ENCODE peak calls at places on chromosomes 1 and 21, in ten cellular contexts. G is heart right ventricle; Y is SK-N-SH; I is OCI-LY7; W is right lobe of liver; A is CD8-positive, alpha-beta memory T cell; C is ovary; O is tibial artery; T is GM23248; N is mesendoderm. B is an unnamed sample. For H3K4me1, the result is how much of the 10 kb centered on the place peaks cover.

GRCh38 chr1:41500781-41501518 is 16.5 kb upstream of the EDN2 start:
- DNase-seq in G (no peak), Y (no peak), I (no peak), W (no peak), A (no peak), C (no peak), O (no peak), T (no peak), N (peak), B (no peak)

GRCh38 chr1:229479660-229480399 is 28.3 kb downstream of the NUP133 start:
- DNase-seq in G (no peak), Y (no peak), I (peak), W (no peak), A (no peak), C (no peak), O (no peak), T (no peak), N (peak), B (no peak)

GRCh38 chr1:204812842-204813241 is 57.8 kb upstream of the NFASC start:
- DNase-seq in G (no peak), Y (no peak), I (no peak), W (no peak), A (no peak), C (no peak), O (no peak), T (no peak), N (no peak), B (no peak)

GRCh38 chr1:65630855-65631254 is 161.8 kb upstream of the PDE4B start:
- DNase-seq in G (no peak), Y (no peak), I (no peak), W (no peak), A (no peak), C (no peak), O (no peak), T (no peak), N (no peak), B (no peak)

GRCh38 chr1:9281071-9281827 is 11.4 kb upstream of the SPSB1 start:
- DNase-seq in G (no peak), Y (no peak), I (no peak), W (peak), A (no peak), C (no peak), O (no peak), T (peak), N (no peak), B (no peak)

GRCh38 chr1:147243228-147243685 is 773 bp downstream of the CHD1L start:
- DNase-seq in G (no peak), Y (peak), I (peak), W (peak), A (no peak), C (no peak), O (no peak), T (peak), N (peak), B (no peak)

GRCh38 chr1:71630073-71630472 is 549.2 kb upstream of the ZRANB2 start:
- DNase-seq in G (no peak), Y (no peak), I (no peak), W (no peak), A (no peak), C (no peak), O (no peak), T (no peak), N (no peak), B (no peak)

GRCh38 chr21:24844672-24845071 is 762.6 kb downstream of the MRPL39 start:
- DNase-seq in G (peak), Y (peak), I (no peak), W (no peak), A (no peak), C (no peak), O (no peak), T (no peak), N (no peak), B (no peak)

GRCh38 chr1:221159608-221160007 is 280.4 kb downstream of the HLX start:
- DNase-seq in G (no peak), Y (no peak), I (no peak), W (no peak), A (no peak), C (no peak), O (no peak), T (no peak), N (no peak), B (no peak)

GRCh38 chr1:208511242-208511860 is 267.2 kb upstream of the PLXNA2 start:
- DNase-seq in G (no peak), Y (peak), I (no peak), W (no peak), A (no peak), C (no peak), O (no peak), T (no peak), N (no peak), B (no peak)

GRCh38 chr1:43329995-43330751 is 7.4 kb upstream of the MPL start:
- DNase-seq in G (peak), Y (no peak), I (no peak), W (no peak), A (no peak), C (peak), O (peak), T (peak), N (peak), B (no peak)

GRCh38 chr1:79587229-79587628 is 580.7 kb upstream of the ADGRL4 start:
- DNase-seq in G (no peak), Y (no peak), I (no peak), W (no peak), A (no peak), C (no peak), O (no peak), T (peak), N (peak), B (no peak)

GRCh38 chr1:92352856-92353255 is 54.0 kb downstream of the RPAP2 start:
- DNase-seq in G (no peak), Y (no peak), I (no peak), W (no peak), A (no peak), C (no peak), O (no peak), T (no peak), N (no peak), B (no peak)

GRCh38 chr1:178528963-178529355 is 16.1 kb downstream of the TEX35 start:
- DNase-seq in G (no peak), Y (no peak), I (no peak), W (no peak), A (no peak), C (no peak), O (peak), T (no peak), N (no peak), B (no peak)

GRCh38 chr1:192809286-192810252 is 730 bp downstream of the RGS2 start:
- DNase-seq in G (peak), Y (peak), I (peak), W (no peak), A (peak), C (peak), O (peak), T (peak), N (peak), B (peak)

GRCh38 chr1:231619257-231619634 is 7.3 kb upstream of the DISC1 start:
- DNase-seq in G (no peak), Y (no peak), I (no peak), W (no peak), A (no peak), C (no peak), O (no peak), T (no peak), N (no peak), B (no peak)

GRCh38 chr1:153349363-153350340 is 1.0 kb upstream of the PGLYRP4 start:
- DNase-seq in G (no peak), Y (no peak), I (no peak), W (no peak), A (no peak), C (no peak), O (no peak), T (no peak), N (no peak), B (no peak)

GRCh38 chr1:218304281-218305039 is 19.4 kb downstream of the RRP15 start:
- DNase-seq in G (peak), Y (peak), I (no peak), W (no peak), A (no peak), C (no peak), O (no peak), T (no peak), N (peak), B (peak)

GRCh38 chr1:246695136-246695535 is 29.1 kb upstream of the SCCPDH start:
- DNase-seq in G (no peak), Y (no peak), I (no peak), W (no peak), A (no peak), C (no peak), O (no peak), T (peak), N (no peak), B (no peak)

GRCh38 chr21:17576080-17576835 is 36.4 kb downstream of the BTG3 start:
- DNase-seq in G (no peak), Y (peak), I (no peak), W (no peak), A (no peak), C (no peak), O (no peak), T (no peak), N (no peak), B (no peak)

GRCh38 chr1:43850599-43851233 is 82.9 kb upstream of the ARTN start:
- DNase-seq in G (no peak), Y (no peak), I (no peak), W (no peak), A (no peak), C (no peak), O (no peak), T (no peak), N (no peak), B (no peak)

GRCh38 chr1:172397221-172397620 is 23.3 kb upstream of the C1orf105 start:
- DNase-seq in G (no peak), Y (no peak), I (no peak), W (no peak), A (no peak), C (no peak), O (no peak), T (peak), N (no peak), B (no peak)

GRCh38 chr1:173475564-173476196 is 1.5 kb upstream of the PRDX6 start:
- DNase-seq in G (no peak), Y (peak), I (peak), W (no peak), A (no peak), C (no peak), O (no peak), T (peak), N (no peak), B (peak)

GRCh38 chr1:156359973-156360372 is 9.0 kb upstream of the RHBG start:
- DNase-seq in G (no peak), Y (peak), I (no peak), W (no peak), A (no peak), C (no peak), O (no peak), T (peak), N (peak), B (peak)

GRCh38 chr1:91792393-91793032 is 93.4 kb downstream of the TGFBR3 start:
- DNase-seq in G (no peak), Y (no peak), I (peak), W (no peak), A (no peak), C (no peak), O (no peak), T (no peak), N (peak), B (peak)

GRCh38 chr1:162538815-162539431 is 22.6 kb upstream of the UAP1 start:
- DNase-seq in G (no peak), Y (no peak), I (no peak), W (no peak), A (no peak), C (no peak), O (no peak), T (peak), N (peak), B (no peak)

GRCh38 chr1:115227683-115228082 is 110.4 kb downstream of the NGF start:
- DNase-seq in G (no peak), Y (no peak), I (no peak), W (no peak), A (no peak), C (no peak), O (no peak), T (peak), N (no peak), B (no peak)

GRCh38 chr1:25572708-25573590 is 29.5 kb downstream of the LDLRAP1 start:
- DNase-seq in G (no peak), Y (peak), I (peak), W (no peak), A (peak), C (no peak), O (no peak), T (peak), N (peak), B (peak)

DNA sequence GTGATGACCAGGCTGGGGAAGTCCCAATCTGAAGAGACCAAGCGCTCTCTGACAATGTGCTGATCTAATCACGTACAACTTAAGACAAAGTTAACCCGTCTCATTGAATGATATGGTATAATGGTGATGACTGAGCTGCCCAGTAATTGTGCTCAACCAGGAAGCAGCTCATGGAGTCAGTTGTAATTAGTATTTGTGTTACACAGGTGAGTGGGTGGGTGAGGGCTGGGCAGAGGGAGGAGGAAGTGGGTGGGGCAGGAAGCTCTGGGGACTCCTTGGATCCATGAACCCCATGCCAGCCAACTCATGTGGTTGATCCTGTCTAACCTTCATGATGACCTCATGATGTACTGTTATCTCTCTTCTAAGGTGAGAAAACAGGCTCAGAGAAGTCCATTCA is 8.7 kb upstream of the ECE1 start:
- DNase-seq in G (no peak), Y (no peak), I (no peak), W (no peak), A (no peak), C (no peak), O (no peak), T (no peak), N (no peak), B (no peak)
- H3K4me1 ChIP-seq in G (under half), Y (under half), I (under half), W (under half), A (half or more), C (under half), O (under half), T (under half), N (under half), B (under half)

DNA sequence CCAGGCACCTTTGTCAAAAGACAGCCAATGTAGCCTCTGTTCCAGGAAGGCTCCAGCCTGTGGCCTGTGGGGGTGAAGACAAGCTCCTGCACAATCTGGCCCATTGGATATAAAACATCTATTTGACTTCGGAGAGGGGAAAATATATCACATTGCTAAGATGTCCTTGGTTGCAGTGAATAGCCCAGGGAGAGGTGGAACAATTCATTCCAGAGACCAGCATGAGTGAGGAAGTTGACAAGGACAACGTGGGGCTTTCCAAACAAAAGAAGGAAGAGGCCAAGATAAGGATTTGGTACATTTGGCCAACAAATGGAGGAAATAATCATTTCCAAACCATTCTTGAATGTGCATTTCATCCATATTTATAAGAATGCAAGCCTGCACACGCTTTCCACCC is 187.0 kb downstream of the ETS2 start:
- DNase-seq in G (peak), Y (no peak), I (no peak), W (no peak), A (no peak), C (no peak), O (no peak), T (no peak), N (no peak), B (no peak)
- H3K4me1 ChIP-seq in G (half or more), Y (half or more), I (under half), W (under half), A (under half), C (under half), O (under half), T (under half), N (under half), B (under half)

DNA sequence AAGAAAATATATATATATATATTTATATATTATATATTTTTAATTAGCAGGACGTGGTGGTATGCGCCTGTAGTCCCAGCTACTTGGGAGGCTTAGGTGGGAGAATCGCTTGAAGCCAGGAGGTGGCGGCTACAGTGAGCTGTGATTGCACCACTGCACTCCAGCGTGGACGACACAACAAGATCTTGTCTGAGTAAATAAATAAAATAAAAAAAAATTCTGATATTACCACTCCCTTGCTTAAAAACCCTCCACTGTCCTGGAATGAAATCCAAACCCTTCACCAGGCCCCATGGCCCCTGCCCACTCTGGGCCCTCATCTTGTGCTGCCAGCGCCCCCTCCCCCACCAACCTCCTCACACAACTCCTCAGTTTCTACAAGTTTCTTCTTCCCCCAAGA is 1.7 kb upstream of the ECE1 start:
- DNase-seq in G (no peak), Y (no peak), I (no peak), W (no peak), A (no peak), C (no peak), O (no peak), T (no peak), N (no peak), B (no peak)
- H3K4me1 ChIP-seq in G (under half), Y (half or more), I (half or more), W (under half), A (half or more), C (under half), O (under half), T (under half), N (under half), B (under half)

DNA sequence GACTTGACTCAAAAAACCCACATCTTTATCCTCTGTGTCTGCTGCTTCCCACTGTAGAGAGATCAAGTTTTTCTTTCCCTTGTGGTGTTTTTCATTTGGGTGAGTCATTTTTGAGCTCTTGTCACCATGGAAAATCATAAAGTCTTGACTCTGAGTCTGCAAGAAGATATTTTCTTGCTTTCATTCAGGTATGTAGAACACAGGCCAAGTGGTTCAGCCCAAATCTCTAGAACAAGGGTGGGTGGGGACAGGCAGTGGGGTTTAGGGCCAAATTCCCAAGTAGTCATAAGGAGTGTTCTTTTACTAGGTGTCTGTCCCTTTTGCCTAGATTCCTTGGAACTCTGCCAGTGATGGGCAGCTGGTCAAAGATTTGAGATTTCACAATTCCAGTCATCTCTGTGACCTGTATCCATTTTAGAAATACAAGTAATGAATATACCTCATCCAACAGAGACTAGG is 21.5 kb upstream of the ARHGAP29 start:
- DNase-seq in G (no peak), Y (peak), I (no peak), W (no peak), A (no peak), C (peak), O (peak), T (peak), N (no peak), B (no peak)
- H3K4me1 ChIP-seq in G (under half), Y (under half), I (under half), W (under half), A (under half), C (under half), O (under half), T (half or more), N (under half), B (under half)

GRCh38 chr1:117662667-117663066 is 56.8 kb downstream of the TENT5C start:
- DNase-seq in G (no peak), Y (no peak), I (no peak), W (no peak), A (no peak), C (no peak), O (no peak), T (no peak), N (no peak), B (no peak)
- H3K4me1 ChIP-seq in G (under half), Y (under half), I (half or more), W (under half), A (half or more), C (under half), O (under half), T (under half), N (under half), B (under half)

GRCh38 chr1:235011064-235011598 is 117.5 kb downstream of the TOMM20 start:
- DNase-seq in G (no peak), Y (no peak), I (peak), W (no peak), A (peak), C (no peak), O (no peak), T (no peak), N (no peak), B (no peak)

GRCh38 chr1:235011599-235012435 is 116.8 kb downstream of the TOMM20 start:
- DNase-seq in G (peak), Y (peak), I (peak), W (peak), A (peak), C (peak), O (no peak), T (peak), N (peak), B (no peak)

GRCh38 chr1:235013512-235013911 is 115.1 kb downstream of the TOMM20 start:
- DNase-seq in G (peak), Y (no peak), I (no peak), W (no peak), A (no peak), C (no peak), O (no peak), T (no peak), N (peak), B (no peak)

GRCh38 chr1:235014756-235015155 is 113.9 kb downstream of the TOMM20 start:
- DNase-seq in G (no peak), Y (no peak), I (no peak), W (no peak), A (no peak), C (no peak), O (no peak), T (no peak), N (no peak), B (no peak)

GRCh38 chr1:235012436-235013210 is 116.0 kb downstream of the TOMM20 start:
- DNase-seq in G (no peak), Y (no peak), I (no peak), W (no peak), A (no peak), C (no peak), O (no peak), T (no peak), N (no peak), B (no peak)
- H3K4me1 ChIP-seq in G (under half), Y (under half), I (half or more), W (under half), A (under half), C (under half), O (under half), T (under half), N (under half), B (under half)

GRCh38 chr1:89757532-89757931 is 63.3 kb upstream of the LRRC8D start:
- DNase-seq in G (peak), Y (peak), I (peak), W (peak), A (no peak), C (no peak), O (no peak), T (no peak), N (no peak), B (no peak)
- H3K4me1 ChIP-seq in G (under half), Y (under half), I (under half), W (under half), A (half or more), C (under half), O (under half), T (under half), N (under half), B (under half)

DNA sequence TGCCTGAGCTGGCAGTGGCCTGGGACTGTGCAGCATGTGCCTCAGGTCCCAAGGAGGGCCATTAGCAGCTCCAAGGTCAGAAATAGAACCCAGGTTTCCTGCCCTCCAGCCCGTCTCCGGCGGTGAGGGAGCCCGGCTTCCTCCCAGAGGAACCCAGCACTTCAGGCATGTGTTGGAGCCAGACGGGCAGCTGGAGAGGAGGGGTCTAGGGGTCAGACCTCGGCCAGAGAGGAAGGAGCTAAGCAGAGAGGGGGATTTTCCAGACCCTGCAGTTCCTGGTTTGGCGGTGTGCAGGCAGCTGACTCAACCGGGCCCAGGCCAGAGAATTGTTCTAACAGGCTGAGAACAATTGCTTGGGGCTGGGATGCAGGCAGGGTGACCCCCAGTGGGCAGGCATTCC is 37.1 kb downstream of the HSPG2 start:
- DNase-seq in G (peak), Y (no peak), I (no peak), W (no peak), A (no peak), C (no peak), O (no peak), T (no peak), N (no peak), B (no peak)
- H3K4me1 ChIP-seq in G (half or more), Y (under half), I (under half), W (under half), A (under half), C (under half), O (under half), T (half or more), N (under half), B (under half)